ENCODE peak calls at places on chromosome 3, in nine cellular contexts. R is memory B cell, I is fibroblast of lung, X is neural crest cell, G is psoas muscle, B is H9, M is mucosa of descending colon, J is GM20000, N is AG09319. Y is an unnamed sample.

GRCh38 chr3:186824430-186825139 is 17.9 kb upstream of the ADIPOQ start:
- DNase-seq in M (no peak), I (no peak), J (no peak), X (no peak), G (no peak), B (peak; percentile 39), R (no peak), N (no peak), Y (no peak)

GRCh38 chr3:194337965-194338753 is 13.0 kb downstream of the CPN2 start:
- DNase-seq in M (no peak), R (no peak), N (no peak), G (no peak), J (no peak), X (no peak), I (no peak), B (no peak), Y (no peak)

GRCh38 chr3:162338514-162338913 is 841.9 kb downstream of the OTOL1 start:
- DNase-seq in R (no peak), B (no peak), X (no peak), I (peak; percentile 68), N (no peak), G (no peak), J (no peak), M (no peak), Y (no peak)

GRCh38 chr3:115553796-115554495 is 69.4 kb upstream of the GAP43 start:
- DNase-seq in I (no peak), X (no peak), M (no peak), N (no peak), B (no peak), J (no peak), R (no peak), G (no peak), Y (no peak)

GRCh38 chr3:141940204-141940776 is 63.8 kb downstream of the ATP1B3 start:
- DNase-seq in X (no peak), I (peak; percentile 80), M (peak; percentile 64), B (peak; percentile 47), N (no peak), G (no peak), R (no peak), J (no peak), Y (peak; percentile 75)

GRCh38 chr3:133097214-133097613 is 59.0 kb downstream of the TMEM108 start:
- DNase-seq in B (no peak), R (no peak), I (peak; percentile 88), X (no peak), G (no peak), N (no peak), J (no peak), M (no peak), Y (no peak)

GRCh38 chr3:183764854-183765731 is 60.3 kb downstream of the MAP6D1 start:
- DNase-seq in I (peak; percentile 95), R (no peak), J (no peak), X (no peak), N (peak; percentile 23), B (no peak), M (peak; percentile 9), G (no peak), Y (no peak)

GRCh38 chr3:86890997-86891396 is 100.0 kb downstream of the VGLL3 start:
- DNase-seq in N (no peak), I (no peak), G (no peak), R (no peak), M (no peak), B (peak; percentile 29), J (no peak), X (no peak), Y (no peak)

GRCh38 chr3:170076715-170077238 is 39.0 kb downstream of the GPR160 start:
- DNase-seq in B (no peak), N (no peak), I (peak; percentile 66), M (peak; percentile 37), R (no peak), X (no peak), J (no peak), G (no peak), Y (no peak)

GRCh38 chr3:139339219-139339906 is 4.5 kb upstream of the MRPS22 start:
- DNase-seq in J (no peak), I (peak; percentile 20), G (no peak), X (no peak), M (no peak), N (no peak), B (no peak), R (no peak), Y (no peak)

GRCh38 chr3:193942516-193943055 is 193.4 kb upstream of the HES1 start:
- DNase-seq in J (no peak), B (no peak), I (no peak), M (no peak), X (no peak), N (no peak), R (no peak), G (no peak), Y (no peak)

Y was measured in left colon.